ENCODE peak calls at places on chromosomes 13 and 19, in seven cellular contexts. U is transverse colon, C is body of pancreas, O is GM23248, T is hepatocyte, K is A673, Z is ovary. B is an unnamed sample.

GRCh38 chr19:14031719-14032480 is at the start of gene IL27RA:
- DNase-seq in C (peak; percentile 65), O (peak; percentile 68), T (peak; percentile 63), U (peak; percentile 75), K (peak; percentile 77), Z (no peak), B (peak; percentile 56)

GRCh38 chr19:2477141-2477710 is 1.3 kb downstream of the GADD45B start:
- DNase-seq in O (peak; percentile 63), U (peak; percentile 73), K (no peak), Z (peak; percentile 50), T (peak; percentile 69), C (peak; percentile 48), B (peak; percentile 62)

GRCh38 chr19:2187164-2187563 is 23.4 kb downstream of the DOT1L start:
- DNase-seq in U (no peak), Z (no peak), T (no peak), K (no peak), O (no peak), C (no peak), B (no peak)

GRCh38 chr19:5809053-5809452 is 4.2 kb downstream of the NRTN start:
- DNase-seq in T (peak; percentile 14), K (no peak), C (no peak), O (no peak), Z (no peak), U (no peak), B (no peak)

GRCh38 chr13:27599845-27600553 is 20.3 kb downstream of the LNX2 start:
- DNase-seq in C (no peak), O (peak; percentile 65), Z (no peak), K (peak; percentile 71), T (peak; percentile 23), U (no peak), B (peak; percentile 84)

GRCh38 chr19:11261902-11262839 is at the start of gene DOCK6:
- DNase-seq in U (peak; percentile 69), O (peak; percentile 72), K (peak; percentile 48), Z (peak; percentile 54), T (peak; percentile 76), C (peak; percentile 44), B (no peak)

GRCh38 chr13:103140001-103140671 is 73.9 kb upstream of the SLC10A2 start:
- DNase-seq in T (peak; percentile 41), U (no peak), K (peak; percentile 39), C (no peak), Z (no peak), O (peak; percentile 1), B (peak; percentile 5)

GRCh38 chr13:41222259-41222852 is 28.0 kb upstream of the KBTBD7 start:
- DNase-seq in Z (peak; percentile 30), C (peak; percentile 59), U (peak; percentile 44), K (peak; percentile 66), T (peak; percentile 68), O (peak; percentile 58), B (peak; percentile 37)

GRCh38 chr19:9952276-9952675 is 16.0 kb upstream of the OLFM2 start:
- DNase-seq in U (no peak), T (no peak), K (no peak), Z (no peak), O (no peak), C (no peak), B (no peak)

GRCh38 chr13:33728271-33729037 is 89.5 kb upstream of the RFC3 start:
- DNase-seq in C (peak; percentile 29), Z (peak; percentile 18), O (peak; percentile 26), T (no peak), U (peak; percentile 8), K (no peak), B (no peak)

GRCh38 chr19:46021531-46022041 is 1.3 kb downstream of the PGLYRP1 start:
- DNase-seq in Z (no peak), U (peak; percentile 29), O (no peak), T (no peak), K (no peak), C (no peak), B (no peak)

GRCh38 chr13:77492982-77493381 is 42.5 kb upstream of the SCEL start:
- DNase-seq in C (no peak), O (peak; percentile 51), T (peak; percentile 47), Z (no peak), K (peak; percentile 89), U (no peak), B (peak; percentile 21)

GRCh38 chr19:51721905-51722304 is 1.9 kb downstream of the HAS1 start:
- DNase-seq in O (no peak), C (no peak), K (no peak), U (no peak), T (no peak), Z (no peak), B (no peak)

GRCh38 chr19:51716925-51717324 is 6.9 kb downstream of the HAS1 start:
- DNase-seq in T (no peak), Z (no peak), U (no peak), K (no peak), O (no peak), C (no peak), B (no peak)

GRCh38 chr19:51715850-51716249 is 7.9 kb downstream of the HAS1 start:
- DNase-seq in U (no peak), O (no peak), C (no peak), T (no peak), Z (no peak), K (no peak), B (no peak)

GRCh38 chr19:51722492-51722891 is 1.3 kb downstream of the HAS1 start:
- DNase-seq in C (no peak), U (no peak), T (no peak), K (no peak), O (no peak), Z (no peak), B (no peak)

DNA sequence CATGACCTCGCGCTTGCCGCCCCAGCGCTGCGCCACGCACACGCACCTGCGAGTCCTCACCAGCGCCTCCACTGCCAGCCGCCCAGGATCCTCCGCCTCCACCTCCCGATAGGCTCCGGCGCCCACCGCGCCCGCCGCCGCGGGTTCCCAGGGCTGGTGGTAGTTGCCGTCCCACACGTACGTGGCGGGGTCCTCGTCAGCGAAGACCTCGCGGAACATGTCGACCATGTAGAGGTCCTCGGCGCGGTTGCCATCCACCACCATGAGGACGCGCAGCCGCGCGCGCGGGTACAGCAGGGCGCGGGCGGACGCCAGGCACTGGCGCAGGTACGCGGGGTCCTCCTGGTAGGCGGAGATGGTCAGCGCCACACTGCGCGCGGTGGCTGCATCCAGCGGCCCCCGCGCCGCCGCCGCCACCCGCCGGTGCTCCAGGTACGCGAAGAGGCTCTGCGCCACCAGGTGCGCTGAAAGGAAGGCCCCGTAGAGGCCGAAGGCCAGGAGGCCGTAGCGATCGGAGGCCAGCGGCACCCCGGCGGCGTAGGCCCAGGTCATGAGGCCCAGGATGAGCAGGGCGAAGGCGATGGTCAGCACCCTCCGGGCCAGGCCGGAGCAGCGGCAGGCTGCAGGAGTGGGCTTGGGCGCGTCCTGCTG is 4.4 kb downstream of the HAS1 start:
- DNase-seq in C (no peak), Z (no peak), T (no peak), O (no peak), K (no peak), U (no peak), B (no peak)
- H3K4me3 ChIP-seq in C (no peak overlapping the region), Z (peak overlapping the region; percentile 35), T (no peak overlapping the region), O (no peak overlapping the region), K (peak overlapping the region; percentile 23), U (no peak overlapping the region), B (no peak overlapping the region)

DNA sequence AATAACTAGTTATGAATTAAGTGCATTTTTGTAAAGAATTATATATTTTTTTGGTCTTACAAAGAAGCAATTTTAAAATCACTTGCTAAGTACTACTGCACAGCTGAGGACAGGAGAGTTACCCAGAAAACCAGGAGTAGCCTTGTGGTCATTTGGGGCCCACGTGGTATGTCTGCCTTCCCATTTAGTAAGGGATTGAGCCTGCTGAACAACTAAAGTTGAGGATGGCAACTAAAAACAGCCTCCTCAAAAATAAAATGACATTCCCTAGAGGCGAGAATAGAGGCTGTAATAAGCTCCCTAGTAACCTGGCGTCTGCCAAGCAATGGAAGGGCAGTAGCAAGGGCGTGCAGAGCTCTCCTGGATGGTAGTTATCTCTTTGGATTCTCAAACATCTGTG is 36.3 kb downstream of the DOCK9 start:
- DNase-seq in T (no peak), Z (no peak), C (no peak), U (no peak), K (no peak), O (no peak), B (no peak)
- H3K4me1 ChIP-seq in T (peaks cover 6% of the 10 kb centered on the region), Z (peaks cover 9% of the 10 kb centered on the region), C (no peaks in the 10 kb centered on the region), U (no peaks in the 10 kb centered on the region), K (no peaks in the 10 kb centered on the region), O (no peaks in the 10 kb centered on the region), B (no peaks in the 10 kb centered on the region)

GRCh38 chr19:54420068-54420382 is 4.8 kb downstream of the TTYH1 start:
- DNase-seq in T (no peak), U (no peak), C (no peak), Z (no peak), K (no peak), O (no peak), B (no peak)

GRCh38 chr19:54418030-54418929 is 3.0 kb downstream of the TTYH1 start:
- DNase-seq in C (no peak), K (no peak), T (no peak), O (peak; percentile 52), U (no peak), Z (no peak), B (no peak)

GRCh38 chr19:54420383-54421168 is 5.3 kb downstream of the TTYH1 start:
- DNase-seq in O (no peak), T (peak; percentile 76), C (peak; percentile 71), K (no peak), Z (peak; percentile 42), U (no peak), B (no peak)

GRCh38 chr19:54421169-54421516 is 5.9 kb downstream of the TTYH1 start:
- DNase-seq in O (no peak), T (no peak), K (no peak), Z (no peak), U (no peak), C (no peak), B (no peak)

GRCh38 chr19:54418930-54419800 is 3.9 kb downstream of the TTYH1 start:
- DNase-seq in T (no peak), K (no peak), U (no peak), Z (no peak), C (no peak), O (no peak), B (no peak)
- H3K4me3 ChIP-seq in T (no peak overlapping the region), K (no peak overlapping the region), U (no peak overlapping the region), Z (no peak overlapping the region), C (no peak overlapping the region), O (no peak overlapping the region), B (no peak overlapping the region)

GRCh38 chr13:102018716-102019115 is 383.1 kb downstream of the FGF14 start:
- DNase-seq in C (no peak), O (no peak), T (no peak), Z (no peak), K (no peak), U (no peak), B (no peak)
- H3K4me1 ChIP-seq in C (no peaks in the 10 kb centered on the region), O (no peaks in the 10 kb centered on the region), T (no peaks in the 10 kb centered on the region), Z (no peaks in the 10 kb centered on the region), K (no peaks in the 10 kb centered on the region), U (no peaks in the 10 kb centered on the region), B (no peaks in the 10 kb centered on the region)

GRCh38 chr19:36256064-36256463 is 41.2 kb downstream of the ZNF146 start:
- DNase-seq in K (no peak), T (no peak), O (no peak), U (no peak), C (no peak), Z (no peak), B (no peak)

GRCh38 chr19:36258028-36258875 is 43.3 kb downstream of the ZNF146 start:
- DNase-seq in U (no peak), T (no peak), C (no peak), Z (no peak), O (no peak), K (no peak), B (no peak)

GRCh38 chr19:36259211-36259610 is 44.3 kb downstream of the ZNF146 start:
- DNase-seq in C (no peak), K (no peak), O (no peak), U (no peak), Z (no peak), T (no peak), B (no peak)

GRCh38 chr19:36256853-36257511 is 42.1 kb downstream of the ZNF146 start:
- DNase-seq in O (no peak), Z (no peak), C (no peak), K (no peak), U (no peak), T (no peak), B (no peak)

GRCh38 chr19:36257512-36257876 is 42.6 kb downstream of the ZNF146 start:
- DNase-seq in C (no peak), O (peak; percentile 26), Z (no peak), K (peak; percentile 44), U (no peak), T (no peak), B (no peak)
- H3K4me3 ChIP-seq in C (peak overlapping the region; percentile 20), O (peak overlapping the region; percentile 72), Z (no peak overlapping the region), K (peak overlapping the region; percentile 51), U (peak overlapping the region; percentile 25), T (no peak overlapping the region), B (no peak overlapping the region)

B was measured in PC-9.